ENCODE peak calls at places on chromosomes 11 and 22, in ten cellular contexts. U is psoas muscle, X is ovary, T is colonic mucosa, G is neural progenitor cell, K is fibroblast of lung, R is endothelial cell of umbilical vein, D is uterus, V is heart left ventricle, H is IMR-90. N is an unnamed sample.

GRCh38 chr11:133810179-133810550 is 35.1 kb downstream of the SPATA19 start:
- DNase-seq in U (no peak), X (no peak), T (no peak), G (no peak), K (no peak), R (no peak), D (no peak), V (no peak), H (no peak), N (no peak)

GRCh38 chr11:122746050-122746478 is 90.5 kb downstream of the UBASH3B start:
- DNase-seq in U (no peak), X (no peak), T (no peak), G (no peak), K (no peak), R (no peak), D (no peak), V (no peak), H (no peak), N (no peak)

GRCh38 chr11:61727401-61727811 is 25.0 kb upstream of the MYRF start:
- DNase-seq in U (no peak), X (no peak), T (no peak), G (no peak), K (no peak), R (no peak), D (no peak), V (no peak), H (no peak), N (no peak)

GRCh38 chr11:70746351-70746750 is 348.0 kb downstream of the CTTN start:
- DNase-seq in U (no peak), X (no peak), T (no peak), G (no peak), K (no peak), R (no peak), D (no peak), V (no peak), H (no peak), N (no peak)

GRCh38 chr22:25804676-25805075 is 62.7 kb downstream of the MYO18B start:
- DNase-seq in U (no peak), X (no peak), T (no peak), G (no peak), K (no peak), R (no peak), D (no peak), V (no peak), H (no peak), N (no peak)

GRCh38 chr22:31378123-31378522 is 21.3 kb upstream of the DRG1 start:
- DNase-seq in U (no peak), X (no peak), T (no peak), G (no peak), K (peak; percentile 23), R (peak; percentile 33), D (no peak), V (no peak), H (peak; percentile 31), N (no peak)

GRCh38 chr22:25711491-25711890 is 30.5 kb upstream of the MYO18B start:
- DNase-seq in U (no peak), X (no peak), T (no peak), G (no peak), K (no peak), R (no peak), D (no peak), V (no peak), H (no peak), N (no peak)

GRCh38 chr22:31583861-31584485 is 78.0 kb downstream of the PISD start:
- DNase-seq in U (no peak), X (no peak), T (no peak), G (no peak), K (peak; percentile 57), R (peak; percentile 45), D (no peak), V (no peak), H (peak; percentile 62), N (no peak)

GRCh38 chr11:44006882-44007495 is 40.8 kb upstream of the ACCSL start:
- DNase-seq in U (no peak), X (peak; percentile 37), T (peak; percentile 13), G (no peak), K (no peak), R (no peak), D (peak; percentile 58), V (peak; percentile 51), H (no peak), N (no peak)

GRCh38 chr11:111400595-111400994 is 21.5 kb upstream of the POU2AF1 start:
- DNase-seq in U (no peak), X (no peak), T (no peak), G (no peak), K (no peak), R (no peak), D (no peak), V (no peak), H (no peak), N (no peak)

GRCh38 chr11:76004400-76004799 is 189.4 kb downstream of the UVRAG start:
- DNase-seq in U (no peak), X (no peak), T (no peak), G (no peak), K (no peak), R (no peak), D (no peak), V (no peak), H (no peak), N (no peak)
- H3K27ac ChIP-seq in U (no peak overlapping the region), X (no peak overlapping the region), T (no peak overlapping the region), G (no peak overlapping the region), K (no peak overlapping the region), R (no peak overlapping the region), D (no peak overlapping the region), V (no peak overlapping the region), H (no peak overlapping the region), N (no peak overlapping the region)

GRCh38 chr11:29321293-29322132 is 695.3 kb downstream of the KCNA4 start:
- DNase-seq in U (no peak), X (no peak), T (no peak), G (no peak), K (peak; percentile 93), R (no peak), D (no peak), V (no peak), H (peak; percentile 94), N (peak; percentile 76)

GRCh38 chr11:29317669-29318068 is 699.2 kb downstream of the KCNA4 start:
- DNase-seq in U (no peak), X (no peak), T (no peak), G (no peak), K (peak; percentile 80), R (no peak), D (no peak), V (no peak), H (peak; percentile 73), N (no peak)

GRCh38 chr11:29320196-29320595 is 696.6 kb downstream of the KCNA4 start:
- DNase-seq in U (no peak), X (no peak), T (no peak), G (no peak), K (peak; percentile 45), R (no peak), D (no peak), V (no peak), H (no peak), N (no peak)

GRCh38 chr11:29319231-29319630 is 697.6 kb downstream of the KCNA4 start:
- DNase-seq in U (no peak), X (no peak), T (no peak), G (no peak), K (peak; percentile 86), R (no peak), D (no peak), V (no peak), H (peak; percentile 62), N (no peak)

GRCh38 chr11:29318134-29318845 is 698.5 kb downstream of the KCNA4 start:
- DNase-seq in U (no peak), X (no peak), T (no peak), G (no peak), K (peak; percentile 96), R (no peak), D (no peak), V (no peak), H (peak; percentile 85), N (no peak)
- H3K9me3 ChIP-seq in U (no peaks in the 10 kb centered on the region), X (no peaks in the 10 kb centered on the region), T (no peaks in the 10 kb centered on the region), G (no peaks in the 10 kb centered on the region), K (no peaks in the 10 kb centered on the region), R (no peaks in the 10 kb centered on the region), D (no peaks in the 10 kb centered on the region), V (no peaks in the 10 kb centered on the region), H (no peaks in the 10 kb centered on the region), N (no peaks in the 10 kb centered on the region)

DNA sequence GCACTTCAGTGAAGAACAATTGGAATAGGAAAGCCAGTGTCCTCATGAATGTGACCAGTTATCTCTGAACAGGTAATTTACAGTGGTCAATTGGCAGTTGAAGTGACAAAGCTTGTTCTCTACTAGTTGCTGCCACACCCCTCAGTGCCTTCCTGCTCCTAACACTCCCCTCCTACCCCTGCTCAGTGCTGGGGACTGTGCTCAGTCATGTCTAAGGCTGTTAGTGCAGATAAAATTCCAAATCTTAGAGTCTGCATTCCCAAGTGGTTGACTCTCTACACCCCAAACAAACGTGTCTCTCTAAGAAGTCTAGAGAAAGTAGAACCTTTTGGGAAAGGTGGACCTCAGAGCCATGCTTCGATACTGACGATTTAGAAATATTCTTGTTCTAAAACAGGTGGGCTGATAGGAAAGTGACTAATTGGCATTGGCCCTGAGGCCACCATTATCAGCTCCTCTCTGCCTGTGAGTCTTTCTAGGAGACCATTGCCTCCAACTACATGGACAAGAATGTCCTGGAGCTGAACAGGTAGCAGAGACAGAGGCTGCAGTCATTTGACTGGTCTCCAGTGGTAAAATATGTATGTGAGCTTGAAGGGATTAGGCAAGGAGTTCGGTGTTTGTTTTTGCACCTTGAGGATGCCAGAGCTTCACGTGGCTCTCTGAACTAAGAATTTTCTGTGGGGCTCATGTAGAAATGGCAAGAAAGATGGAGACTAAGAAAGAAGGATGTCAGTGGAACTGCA is 22.1 kb upstream of the NNMT start:
- DNase-seq in U (no peak), X (no peak), T (no peak), G (no peak), K (no peak), R (no peak), D (no peak), V (no peak), H (no peak), N (no peak)
- TF ChIP-seq CTCF in U (no peak), X (no peak), T (no peak), G (no peak), K (no peak), R (no peak), D (no peak), V (no peak), H (no peak), N (no peak)

GRCh38 chr11:66747480-66747879 is 18.5 kb upstream of the SPTBN2 start:
- DNase-seq in U (no peak), X (no peak), T (no peak), G (no peak), K (no peak), R (no peak), D (no peak), V (no peak), H (no peak), N (no peak)

GRCh38 chr11:66739983-66740382 is 11.0 kb upstream of the SPTBN2 start:
- DNase-seq in U (no peak), X (no peak), T (no peak), G (no peak), K (peak; percentile 55), R (peak; percentile 58), D (no peak), V (no peak), H (peak; percentile 69), N (no peak)

GRCh38 chr11:66744485-66745355 is 15.7 kb upstream of the SPTBN2 start:
- DNase-seq in U (peak; percentile 85), X (peak; percentile 91), T (peak; percentile 89), G (peak; percentile 90), K (peak; percentile 43), R (peak; percentile 84), D (peak; percentile 73), V (peak; percentile 81), H (peak; percentile 45), N (no peak)

GRCh38 chr11:66745356-66746235 is 16.6 kb upstream of the SPTBN2 start:
- DNase-seq in U (no peak), X (no peak), T (peak; percentile 83), G (peak; percentile 34), K (no peak), R (peak; percentile 10), D (no peak), V (no peak), H (no peak), N (no peak)

GRCh38 chr11:66743271-66743968 is 14.4 kb upstream of the SPTBN2 start:
- DNase-seq in U (no peak), X (no peak), T (peak; percentile 91), G (peak; percentile 36), K (no peak), R (no peak), D (no peak), V (no peak), H (no peak), N (no peak)
- H3K27ac ChIP-seq in U (no peak overlapping the region), X (no peak overlapping the region), T (peak overlapping the region; percentile 81), G (no peak overlapping the region), K (no peak overlapping the region), R (no peak overlapping the region), D (no peak overlapping the region), V (no peak overlapping the region), H (no peak overlapping the region), N (no peak overlapping the region)